ENCODE peak calls at places on chromosomes 6 and 20, in five cellular contexts. E is CD4-positive, CD25-positive, alpha-beta regulatory T cell; S is breast epithelium; Z is body of pancreas; P is right atrium auricular region. M is an unnamed sample.

GRCh38 chr6:115058414-115059211 is 715.8 kb upstream of the HS3ST5 start:
- DNase-seq in P (no peak), E (no peak), S (no peak), Z (no peak), M (no peak)

GRCh38 chr20:32968833-32969241 is 35.4 kb downstream of the SUN5 start:
- DNase-seq in E (peak; percentile 48), P (peak; percentile 44), S (no peak), Z (no peak), M (no peak)

GRCh38 chr6:37251211-37251610 is 6.4 kb upstream of the TBC1D22B start:
- DNase-seq in Z (no peak), S (no peak), E (no peak), P (no peak), M (no peak)

GRCh38 chr6:7238900-7239589 is 74.0 kb downstream of the SSR1 start:
- DNase-seq in P (peak; percentile 81), S (peak; percentile 94), E (peak; percentile 73), Z (peak; percentile 99), M (peak; percentile 93)

GRCh38 chr6:16097382-16098171 is 31.3 kb upstream of the MYLIP start:
- DNase-seq in Z (no peak), S (no peak), P (no peak), E (peak; percentile 4), M (no peak)

GRCh38 chr6:156652231-156652750 is 124.9 kb upstream of the ARID1B start:
- DNase-seq in S (no peak), P (no peak), E (no peak), Z (no peak), M (no peak)

GRCh38 chr6:34358389-34358906 is 34.0 kb downstream of the NUDT3 start:
- DNase-seq in P (no peak), E (no peak), Z (peak; percentile 22), S (no peak), M (no peak)

GRCh38 chr6:130760006-130760405 is 67.2 kb upstream of the SMLR1 start:
- DNase-seq in Z (no peak), S (no peak), E (peak; percentile 7), P (no peak), M (no peak)

GRCh38 chr20:17898548-17898994 is 70.0 kb downstream of the SNX5 start:
- DNase-seq in S (peak; percentile 76), Z (peak; percentile 84), E (peak; percentile 70), P (peak; percentile 89), M (peak; percentile 68)

GRCh38 chr6:96391776-96392175 is 129.8 kb upstream of the UFL1 start:
- DNase-seq in S (no peak), P (no peak), E (peak; percentile 16), Z (peak; percentile 19), M (no peak)

GRCh38 chr20:2919518-2920245 is 46.4 kb downstream of the PTPRA start:
- DNase-seq in P (no peak), S (no peak), E (no peak), Z (no peak), M (no peak)

GRCh38 chr6:150033197-150033771 is 8.0 kb upstream of the RAET1L start:
- DNase-seq in S (no peak), Z (no peak), E (no peak), P (no peak), M (no peak)

GRCh38 chr20:63972312-63973159 is 2.8 kb upstream of the ZNF512B start:
- DNase-seq in P (no peak), S (no peak), E (no peak), Z (peak; percentile 4), M (peak; percentile 21)

GRCh38 chr6:23413327-23414203 is 712.5 kb upstream of the NRSN1 start:
- DNase-seq in Z (no peak), P (no peak), E (no peak), S (no peak), M (no peak)

GRCh38 chr6:44084231-44085014 is 42.8 kb downstream of the MRPL14 start:
- DNase-seq in P (no peak), Z (no peak), E (no peak), S (no peak), M (no peak)

GRCh38 chr20:45254867-45255266 is 503 bp upstream of the SLPI start:
- DNase-seq in S (no peak), E (no peak), Z (peak; percentile 21), P (no peak), M (no peak)

GRCh38 chr6:133632206-133632605 is 256.7 kb upstream of the TCF21 start:
- DNase-seq in S (no peak), E (no peak), Z (no peak), P (no peak), M (no peak)

DNA sequence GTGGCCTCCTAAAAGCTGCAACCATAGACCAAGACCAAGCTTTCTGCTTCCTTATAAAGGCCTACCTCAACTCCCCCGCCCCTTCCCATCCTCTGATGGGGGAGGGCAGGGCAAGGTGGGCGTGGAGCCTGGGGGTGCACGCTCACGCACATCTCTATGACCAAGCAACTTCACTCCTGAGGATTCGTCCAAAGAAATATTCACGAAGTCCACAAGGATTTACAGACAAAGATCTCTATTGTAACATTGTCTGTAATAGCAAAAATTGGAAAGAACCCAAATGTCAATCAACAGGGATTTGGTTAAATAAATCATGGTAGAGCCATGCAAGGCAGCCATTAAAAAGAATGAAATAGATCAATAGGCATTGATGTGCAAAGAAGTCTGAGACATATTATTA is 130.4 kb upstream of the AFDN start:
- DNase-seq in S (peak; percentile 17), P (no peak), Z (no peak), E (no peak), M (no peak)
- H3K4me1 ChIP-seq in S (no peaks in the 10 kb centered on the region), P (no peaks in the 10 kb centered on the region), Z (no peaks in the 10 kb centered on the region), E (peaks cover 10% of the 10 kb centered on the region), M (peaks cover 9% of the 10 kb centered on the region)

GRCh38 chr6:3748726-3749389 is 2.7 kb downstream of the PXDC1 start:
- DNase-seq in Z (no peak), S (no peak), P (no peak), E (no peak), M (no peak)

GRCh38 chr6:3747100-3747737 is 4.3 kb downstream of the PXDC1 start:
- DNase-seq in Z (no peak), E (no peak), S (peak; percentile 35), P (no peak), M (no peak)

GRCh38 chr6:3746696-3747095 is 4.8 kb downstream of the PXDC1 start:
- DNase-seq in Z (no peak), E (no peak), P (no peak), S (no peak), M (no peak)

GRCh38 chr6:3749390-3749978 is 2.0 kb downstream of the PXDC1 start:
- DNase-seq in P (no peak), S (peak; percentile 70), Z (peak; percentile 47), E (no peak), M (peak; percentile 76)

GRCh38 chr6:3748208-3748701 is 3.3 kb downstream of the PXDC1 start:
- DNase-seq in E (peak; percentile 37), Z (peak; percentile 64), S (peak; percentile 74), P (peak; percentile 89), M (peak; percentile 70)
- H3K4me1 ChIP-seq in E (peaks cover 24% of the 10 kb centered on the region), Z (peaks cover 45% of the 10 kb centered on the region), S (peaks cover 8% of the 10 kb centered on the region), P (no peaks in the 10 kb centered on the region), M (peaks cover 29% of the 10 kb centered on the region)

DNA sequence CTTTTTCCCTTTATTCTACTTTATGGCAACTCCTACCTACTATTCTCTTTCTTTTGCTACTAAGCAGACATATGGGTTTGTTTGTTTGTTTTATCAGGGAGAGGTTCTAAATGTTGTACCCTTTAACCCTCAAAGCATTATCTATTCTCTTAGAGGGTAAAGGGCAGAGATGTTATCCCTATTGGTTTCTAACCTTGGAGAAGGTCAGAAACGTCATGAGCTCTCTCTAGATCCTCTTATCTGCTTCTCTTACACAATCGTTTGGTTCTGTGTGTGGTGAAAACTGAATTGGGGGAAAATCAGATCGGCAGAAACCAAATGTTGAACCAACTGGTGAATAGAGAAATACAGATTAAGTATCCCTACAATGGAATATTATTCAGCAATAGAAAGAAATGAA is 6.4 kb upstream of the MPC1 start:
- DNase-seq in S (no peak), E (no peak), Z (no peak), P (no peak), M (no peak)
- H3K4me1 ChIP-seq in S (no peaks in the 10 kb centered on the region), E (no peaks in the 10 kb centered on the region), Z (peaks cover 13% of the 10 kb centered on the region), P (no peaks in the 10 kb centered on the region), M (no peaks in the 10 kb centered on the region)

GRCh38 chr20:62127799-62128198 is 5.5 kb downstream of the LSM14B start:
- DNase-seq in S (no peak), Z (no peak), P (no peak), E (no peak), M (no peak)
- H3K4me1 ChIP-seq in S (peaks cover 3% of the 10 kb centered on the region), Z (peaks cover 17% of the 10 kb centered on the region), P (no peaks in the 10 kb centered on the region), E (peaks cover 19% of the 10 kb centered on the region), M (peaks cover 11% of the 10 kb centered on the region)

GRCh38 chr6:56756791-56757582 is 114.3 kb upstream of the DST start:
- DNase-seq in S (no peak), P (no peak), E (no peak), Z (no peak), M (no peak)
- H3K4me1 ChIP-seq in S (no peaks in the 10 kb centered on the region), P (no peaks in the 10 kb centered on the region), E (no peaks in the 10 kb centered on the region), Z (peaks cover 9% of the 10 kb centered on the region), M (peaks cover 3% of the 10 kb centered on the region)

DNA sequence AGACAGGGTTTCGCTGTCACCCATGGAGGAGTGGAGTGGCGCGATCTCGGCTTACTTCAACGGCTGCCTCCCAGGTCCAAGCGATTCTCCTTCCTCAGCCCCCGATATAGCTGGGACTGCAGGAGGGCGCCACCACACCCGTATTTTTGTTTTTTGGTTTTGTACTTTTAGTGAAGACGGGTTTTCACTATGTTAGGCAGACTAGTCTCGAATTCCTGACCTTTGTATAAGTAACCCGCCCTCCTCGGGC is 115.4 kb upstream of the BTN3A2 start:
- DNase-seq in E (peak; percentile 85), P (no peak), Z (no peak), S (no peak), M (no peak)
- H3K4me1 ChIP-seq in E (peaks cover 27% of the 10 kb centered on the region), P (no peaks in the 10 kb centered on the region), Z (peaks cover 8% of the 10 kb centered on the region), S (no peaks in the 10 kb centered on the region), M (peaks cover 3% of the 10 kb centered on the region)

GRCh38 chr6:31736768-31737314 is 511 bp upstream of the CLIC1 start:
- DNase-seq in E (no peak), S (no peak), P (peak; percentile 60), Z (peak; percentile 18), M (peak; percentile 56)
- H3K4me1 ChIP-seq in E (peaks cover 69% of the 10 kb centered on the region), S (peaks cover 14% of the 10 kb centered on the region), P (no peaks in the 10 kb centered on the region), Z (peaks cover 58% of the 10 kb centered on the region), M (peaks cover 37% of the 10 kb centered on the region)